ENCODE peak calls at places on chromosomes 1 and 21, in eight cellular contexts. M is suprapubic skin, T is heart right ventricle, E is foreskin keratinocyte, A is Calu3, H is endothelial cell of umbilical vein, J is psoas muscle, N is PC-9. G is an unnamed sample.

GRCh38 chr1:77900687-77901293 is 12.4 kb downstream of the NEXN start:
- DNase-seq in J (no peak), N (peak), T (no peak), H (peak), A (peak), M (no peak), E (peak), G (no peak)

GRCh38 chr1:27659497-27660299 is 12.3 kb downstream of the IFI6 start:
- DNase-seq in A (peak), N (peak), T (peak), H (peak), J (peak), M (peak), E (no peak), G (peak)

GRCh38 chr1:154386643-154387352 is 18.3 kb upstream of the IL6R start:
- DNase-seq in M (no peak), H (no peak), T (no peak), N (no peak), J (no peak), E (no peak), A (no peak), G (no peak)

GRCh38 chr1:93056214-93056613 is 22.9 kb upstream of the MTF2 start:
- DNase-seq in A (peak), M (no peak), J (no peak), E (no peak), T (no peak), H (peak), N (no peak), G (no peak)

GRCh38 chr1:155977607-155978324 is 581 bp downstream of the ARHGEF2 start:
- DNase-seq in J (peak), T (no peak), H (no peak), M (no peak), E (no peak), A (peak), N (no peak), G (no peak)

GRCh38 chr21:36695671-36696389 is 3.1 kb upstream of the SIM2 start:
- DNase-seq in H (no peak), N (no peak), M (no peak), J (no peak), E (no peak), T (no peak), A (no peak), G (no peak)

GRCh38 chr1:100584761-100585745 is 47.1 kb downstream of the GPR88 start:
- DNase-seq in J (no peak), T (no peak), M (no peak), E (no peak), H (peak), N (no peak), A (peak), G (no peak)

GRCh38 chr1:1098656-1099425 is 17.0 kb downstream of the C1orf159 start:
- DNase-seq in J (no peak), A (no peak), T (no peak), H (no peak), E (no peak), N (no peak), M (no peak), G (peak)

GRCh38 chr1:16905112-16905855 is 9.5 kb downstream of the RNU1-2 start:
- DNase-seq in J (no peak), N (peak), T (no peak), A (no peak), M (peak), E (peak), H (no peak), G (no peak)

GRCh38 chr21:42663200-42663483 is 9.7 kb downstream of the PDE9A start:
- DNase-seq in M (no peak), N (no peak), T (no peak), E (no peak), J (no peak), A (no peak), H (no peak), G (no peak)

GRCh38 chr21:42665484-42665883 is 12.1 kb downstream of the PDE9A start:
- DNase-seq in H (no peak), A (no peak), E (no peak), T (no peak), M (no peak), J (no peak), N (no peak), G (no peak)

GRCh38 chr21:42663860-42664535 is 10.6 kb downstream of the PDE9A start:
- DNase-seq in M (no peak), T (no peak), A (no peak), N (peak), E (no peak), J (no peak), H (no peak), G (no peak)

GRCh38 chr21:42665026-42665425 is 11.6 kb downstream of the PDE9A start:
- DNase-seq in T (no peak), M (no peak), J (no peak), E (no peak), H (no peak), N (peak), A (no peak), G (no peak)

DNA sequence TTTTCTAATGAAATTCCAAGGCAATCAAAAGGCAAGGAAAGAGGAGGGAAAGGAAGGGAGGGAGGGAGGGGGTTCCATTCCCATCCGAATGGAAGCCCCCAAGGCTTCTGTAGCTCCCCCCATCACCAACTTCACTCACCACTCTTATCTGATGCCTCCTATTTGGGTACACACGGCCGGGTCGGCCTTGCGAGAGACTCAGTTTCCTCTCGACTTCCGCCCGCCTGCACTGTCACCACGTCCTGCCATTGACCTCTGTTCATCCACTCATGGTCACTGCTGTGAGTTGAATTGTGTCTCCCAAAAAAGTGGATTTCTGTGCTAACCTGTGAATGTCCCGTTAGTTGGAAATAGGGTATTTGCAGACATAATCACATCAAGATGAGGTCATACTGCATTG is 11.2 kb downstream of the PDE9A start:
- DNase-seq in N (no peak), E (no peak), H (no peak), J (no peak), T (no peak), A (no peak), M (no peak), G (no peak)
- TF ChIP-seq CTCF in N (no peak), E (no peak), H (no peak), J (no peak), T (no peak), A (no peak), M (no peak), G (no peak)

GRCh38 chr1:178513278-178513983 is 522 bp downstream of the TEX35 start:
- DNase-seq in A (no peak), E (no peak), N (no peak), H (no peak), J (no peak), T (peak), M (no peak), G (no peak)
- TF ChIP-seq CTCF in A (no peak), E (peak), N (no peak), H (no peak), J (no peak), T (no peak), M (no peak), G (no peak)

GRCh38 chr1:230600111-230601000 is 41.9 kb upstream of the COG2 start:
- DNase-seq in N (no peak), A (no peak), E (peak), J (no peak), H (no peak), T (no peak), M (no peak), G (no peak)

GRCh38 chr1:230592848-230593247 is 49.4 kb upstream of the COG2 start:
- DNase-seq in M (no peak), H (no peak), A (no peak), N (no peak), E (no peak), J (no peak), T (no peak), G (no peak)

GRCh38 chr1:230598745-230599144 is 43.5 kb upstream of the COG2 start:
- DNase-seq in M (no peak), J (no peak), N (no peak), A (no peak), H (no peak), T (no peak), E (no peak), G (no peak)

GRCh38 chr1:230594374-230594773 is 47.9 kb upstream of the COG2 start:
- DNase-seq in N (no peak), A (peak), J (no peak), H (no peak), E (no peak), M (no peak), T (no peak), G (no peak)

DNA sequence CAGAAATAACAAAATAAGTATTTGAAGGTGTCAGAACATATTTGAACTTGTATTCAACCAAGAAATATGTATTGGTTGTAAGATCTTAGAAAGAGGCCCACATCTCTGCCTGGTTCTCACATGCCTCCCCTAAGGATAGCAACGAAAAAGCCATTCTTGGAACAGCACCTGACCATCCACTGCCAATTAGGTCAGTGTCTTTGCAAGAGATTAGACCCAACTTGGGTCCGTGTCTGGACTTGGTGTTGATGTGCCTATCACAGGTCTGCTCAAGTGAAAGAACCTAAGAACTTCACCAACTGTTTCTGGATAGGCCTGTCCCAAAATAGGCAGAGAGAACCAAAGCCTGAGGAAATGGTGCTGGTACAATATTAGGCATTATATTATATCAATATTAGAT is 46.0 kb upstream of the COG2 start:
- DNase-seq in J (no peak), A (no peak), M (no peak), T (no peak), E (no peak), H (no peak), N (no peak), G (no peak)
- TF ChIP-seq CTCF in J (no peak), A (no peak), M (no peak), T (no peak), E (no peak), H (no peak), N (no peak), G (no peak)

GRCh38 chr1:57424231-57425027 is 569 bp upstream of the DAB1 start:
- DNase-seq in H (no peak), J (no peak), A (peak), T (peak), N (no peak), M (no peak), E (no peak), G (peak)
- TF ChIP-seq CTCF in H (peak), J (peak), A (peak), T (peak), N (no peak), M (peak), E (peak), G (peak)

G was measured in osteocyte.